ENCODE peak calls at places on chromosomes 12 and 14, in five cellular contexts. F is CD8-positive, alpha-beta T cell; X is COR-L47; K is BJ; J is stimulated activated naive CD8-positive, alpha-beta T cell treated with anti-CD3 and anti-CD28 coated beads, Interleukin-15, amount 100 ng/mL, for 72 hours. D is an unnamed sample.

GRCh38 chr12:13362260-13362841 is 165.8 kb downstream of the EMP1 start:
- DNase-seq in F (no peak), X (peak), K (no peak), J (peak), D (no peak)

GRCh38 chr14:89836830-89837469 is 117.6 kb downstream of the EFCAB11 start:
- DNase-seq in F (no peak), X (no peak), K (no peak), J (no peak), D (no peak)

GRCh38 chr12:112602150-112602549 is 183.4 kb downstream of the PTPN11 start:
- DNase-seq in F (no peak), X (no peak), K (no peak), J (no peak), D (no peak)

GRCh38 chr12:113164014-113164413 is 14.5 kb downstream of the CFAP73 start:
- DNase-seq in F (no peak), X (no peak), K (no peak), J (no peak), D (no peak)

GRCh38 chr14:103448097-103448496 is 62.9 kb downstream of the MARK3 start:
- DNase-seq in F (no peak), X (no peak), K (no peak), J (no peak), D (no peak)

GRCh38 chr14:105273062-105273461 is 24.7 kb downstream of the BTBD6 start:
- DNase-seq in F (no peak), X (no peak), K (no peak), J (no peak), D (no peak)

GRCh38 chr12:92158711-92159534 is 13.3 kb upstream of the BTG1 start:
- DNase-seq in F (no peak), X (no peak), K (no peak), J (no peak), D (no peak)

GRCh38 chr12:52142431-52142830 is 49.4 kb downstream of the KRT80 start:
- DNase-seq in F (no peak), X (no peak), K (no peak), J (no peak), D (no peak)

GRCh38 chr12:47900480-47901129 is 4.2 kb downstream of the VDR start:
- DNase-seq in F (no peak), X (no peak), K (no peak), J (no peak), D (no peak)

GRCh38 chr14:87615822-87616679 is 376.9 kb downstream of the GALC start:
- DNase-seq in F (no peak), X (peak), K (no peak), J (peak), D (peak)

GRCh38 chr12:9948606-9949286 is 16.6 kb upstream of the CLEC2A start:
- DNase-seq in F (no peak), X (no peak), K (no peak), J (no peak), D (no peak)

GRCh38 chr12:113818278-113818677 is 147.8 kb downstream of the RBM19 start:
- DNase-seq in F (no peak), X (no peak), K (no peak), J (no peak), D (no peak)

GRCh38 chr14:61260939-61261776 is 20.0 kb downstream of the TMEM30B start:
- DNase-seq in F (no peak), X (peak), K (peak), J (peak), D (no peak)

GRCh38 chr14:92603309-92604257 is 90.0 kb downstream of the RIN3 start:
- DNase-seq in F (peak), X (peak), K (no peak), J (peak), D (no peak)

GRCh38 chr14:63454863-63455622 is 88.1 kb downstream of the PPP2R5E start:
- DNase-seq in F (no peak), X (peak), K (no peak), J (no peak), D (no peak)

GRCh38 chr14:95471526-95472304 is 44.7 kb downstream of the SYNE3 start:
- DNase-seq in F (no peak), X (no peak), K (no peak), J (no peak), D (no peak)

GRCh38 chr14:51653855-51654548 is 2.3 kb downstream of the FRMD6 start:
- DNase-seq in F (no peak), X (no peak), K (no peak), J (no peak), D (no peak)

GRCh38 chr12:98922871-98923270 is 277.8 kb downstream of the APAF1 start:
- DNase-seq in F (no peak), X (no peak), K (no peak), J (no peak), D (no peak)

GRCh38 chr12:50088577-50089335 is 3.6 kb downstream of the SMARCD1 start:
- DNase-seq in F (no peak), X (peak), K (no peak), J (peak), D (no peak)

D was measured in tibial nerve.